ENCODE peak calls at places on chromosomes 16 and 17, in five cellular contexts. X is dermis blood vessel endothelial cell, J is RCC 7860, Q is T-helper 2 cell, Z is COLO829. V is an unnamed sample.

GRCh38 chr17:27323538-27324212 is 29.8 kb downstream of the WSB1 start:
- DNase-seq in Q (no peak), J (no peak), X (peak; percentile 74), Z (peak; percentile 75), V (no peak)

GRCh38 chr17:47225436-47225858 is 16.3 kb downstream of the MYL4 start:
- DNase-seq in Z (peak; percentile 42), J (peak; percentile 83), Q (no peak), X (peak; percentile 100), V (peak; percentile 59)

GRCh38 chr17:83081561-83082201 is 2.3 kb downstream of the METRNL start:
- DNase-seq in Q (peak; percentile 76), Z (no peak), X (no peak), J (no peak), V (no peak)

GRCh38 chr17:18961634-18962493 is 9.9 kb downstream of the SLC5A10 start:
- DNase-seq in Q (no peak), X (peak; percentile 25), Z (no peak), J (peak; percentile 77), V (no peak)

GRCh38 chr16:67886387-67886786 is 1.7 kb downstream of the NRN1L start:
- DNase-seq in J (no peak), Q (no peak), Z (no peak), X (no peak), V (no peak)

GRCh38 chr16:69600202-69600601 is 34.4 kb downstream of the NFAT5 start:
- DNase-seq in X (no peak), Z (no peak), Q (no peak), J (no peak), V (no peak)

GRCh38 chr17:66841744-66842143 is 6.8 kb downstream of the CACNG5 start:
- DNase-seq in X (no peak), J (no peak), Z (no peak), Q (no peak), V (no peak)

GRCh38 chr16:83953796-83954576 is 946 bp downstream of the OSGIN1 start:
- DNase-seq in Q (no peak), Z (peak; percentile 16), X (peak; percentile 67), J (peak; percentile 46), V (peak; percentile 37)

GRCh38 chr16:28189237-28189636 is 22.5 kb downstream of the XPO6 start:
- DNase-seq in Q (no peak), X (no peak), J (no peak), Z (no peak), V (no peak)

GRCh38 chr17:4934173-4934979 is 2.3 kb downstream of the GP1BA start:
- DNase-seq in X (peak; percentile 43), Z (no peak), J (peak; percentile 83), Q (peak; percentile 20), V (no peak)

GRCh38 chr17:80166446-80166845 is 3.4 kb upstream of the CARD14 start:
- DNase-seq in X (no peak), Z (no peak), Q (no peak), J (no peak), V (no peak)

GRCh38 chr17:14442798-14443553 is 142.1 kb downstream of the HS3ST3B1 start:
- DNase-seq in Q (no peak), J (no peak), Z (no peak), X (no peak), V (no peak)

GRCh38 chr16:52964290-52964689 is 88.4 kb downstream of the CHD9NB start:
- DNase-seq in X (no peak), J (no peak), Q (no peak), Z (no peak), V (no peak)

V was measured in A673.